ENCODE peak calls at places on chromosome 21, in five cellular contexts. One of them, this sample, is unnamed.

GRCh38 chr21:24375201-24375600 is 1232.1 kb downstream of the MRPL39 start:
- DNase-seq in upper lobe of right lung: peak
- DNase-seq in AG09319: no peak
- DNase-seq in transverse colon: no peak
- DNase-seq in epithelial cell of esophagus: no peak
- DNase-seq in this sample: no peak

GRCh38 chr21:39182484-39183271 is 573 bp downstream of the PSMG1 start:
- DNase-seq in upper lobe of right lung: no peak
- DNase-seq in AG09319: no peak
- DNase-seq in transverse colon: peak
- DNase-seq in epithelial cell of esophagus: peak
- DNase-seq in this sample: peak

GRCh38 chr21:37119421-37120218 is 46.6 kb downstream of the TTC3 start:
- DNase-seq in upper lobe of right lung: no peak
- DNase-seq in AG09319: no peak
- DNase-seq in transverse colon: no peak
- DNase-seq in epithelial cell of esophagus: no peak
- DNase-seq in this sample: no peak

GRCh38 chr21:29196021-29196663 is 65.7 kb downstream of the MAP3K7CL start:
- DNase-seq in upper lobe of right lung: no peak
- DNase-seq in AG09319: no peak
- DNase-seq in transverse colon: peak
- DNase-seq in epithelial cell of esophagus: peak
- DNase-seq in this sample: peak

GRCh38 chr21:39020751-39021474 is 162.3 kb downstream of the PSMG1 start:
- DNase-seq in upper lobe of right lung: peak
- DNase-seq in AG09319: no peak
- DNase-seq in transverse colon: peak
- DNase-seq in epithelial cell of esophagus: peak
- DNase-seq in this sample: peak

GRCh38 chr21:22585558-22585957 is 1587.3 kb downstream of the NCAM2 start:
- DNase-seq in upper lobe of right lung: no peak
- DNase-seq in AG09319: no peak
- DNase-seq in transverse colon: no peak
- DNase-seq in epithelial cell of esophagus: no peak
- DNase-seq in this sample: no peak

GRCh38 chr21:36734367-36735200 is 35.7 kb downstream of the SIM2 start:
- DNase-seq in upper lobe of right lung: no peak
- DNase-seq in AG09319: no peak
- DNase-seq in transverse colon: no peak
- DNase-seq in epithelial cell of esophagus: no peak
- DNase-seq in this sample: no peak

GRCh38 chr21:39022901-39023693 is 160.2 kb downstream of the PSMG1 start:
- DNase-seq in upper lobe of right lung: peak
- DNase-seq in AG09319: no peak
- DNase-seq in transverse colon: no peak
- DNase-seq in epithelial cell of esophagus: no peak
- DNase-seq in this sample: no peak

GRCh38 chr21:42653492-42654061 is at the start of gene PDE9A:
- DNase-seq in upper lobe of right lung: peak
- DNase-seq in AG09319: no peak
- DNase-seq in transverse colon: peak
- DNase-seq in epithelial cell of esophagus: no peak
- DNase-seq in this sample: no peak

GRCh38 chr21:28464095-28464494 is 528.6 kb downstream of the LTN1 start:
- DNase-seq in upper lobe of right lung: no peak
- DNase-seq in AG09319: no peak
- DNase-seq in transverse colon: no peak
- DNase-seq in epithelial cell of esophagus: no peak
- DNase-seq in this sample: no peak

GRCh38 chr21:16587141-16587570 is 857.4 kb downstream of the USP25 start:
- DNase-seq in upper lobe of right lung: peak
- DNase-seq in AG09319: no peak
- DNase-seq in transverse colon: peak
- DNase-seq in epithelial cell of esophagus: peak
- DNase-seq in this sample: peak

GRCh38 chr21:37045139-37045538 is 27.7 kb downstream of the PIGP start:
- DNase-seq in upper lobe of right lung: no peak
- DNase-seq in AG09319: no peak
- DNase-seq in transverse colon: no peak
- DNase-seq in epithelial cell of esophagus: no peak
- DNase-seq in this sample: no peak

GRCh38 chr21:31634993-31635392 is 24.5 kb upstream of the SOD1 start:
- DNase-seq in upper lobe of right lung: no peak
- DNase-seq in AG09319: no peak
- DNase-seq in transverse colon: no peak
- DNase-seq in epithelial cell of esophagus: peak
- DNase-seq in this sample: no peak

GRCh38 chr21:16211339-16212303 is 481.8 kb downstream of the USP25 start:
- DNase-seq in upper lobe of right lung: no peak
- DNase-seq in AG09319: no peak
- DNase-seq in transverse colon: no peak
- DNase-seq in epithelial cell of esophagus: peak
- DNase-seq in this sample: peak

GRCh38 chr21:16418663-16419062 is 688.9 kb downstream of the USP25 start:
- DNase-seq in upper lobe of right lung: no peak
- DNase-seq in AG09319: no peak
- DNase-seq in transverse colon: no peak
- DNase-seq in epithelial cell of esophagus: no peak
- DNase-seq in this sample: no peak

GRCh38 chr21:31260790-31261189 is 83.3 kb downstream of the TIAM1 start:
- DNase-seq in upper lobe of right lung: no peak
- DNase-seq in AG09319: no peak
- DNase-seq in transverse colon: no peak
- DNase-seq in epithelial cell of esophagus: peak
- DNase-seq in this sample: no peak

GRCh38 chr21:29647353-29647781 is 292.4 kb downstream of the GRIK1 start:
- DNase-seq in upper lobe of right lung: no peak
- DNase-seq in AG09319: no peak
- DNase-seq in transverse colon: no peak
- DNase-seq in epithelial cell of esophagus: no peak
- DNase-seq in this sample: no peak

GRCh38 chr21:39314155-39315027 is 959 bp upstream of the BRWD1 start:
- DNase-seq in upper lobe of right lung: no peak
- DNase-seq in AG09319: no peak
- DNase-seq in transverse colon: peak
- DNase-seq in epithelial cell of esophagus: peak
- DNase-seq in this sample: peak

GRCh38 chr21:21897275-21897883 is 899.2 kb downstream of the NCAM2 start:
- DNase-seq in upper lobe of right lung: no peak
- DNase-seq in AG09319: no peak
- DNase-seq in transverse colon: no peak
- DNase-seq in epithelial cell of esophagus: peak
- DNase-seq in this sample: peak

GRCh38 chr21:14991957-14992356 is 72.8 kb downstream of the NRIP1 start:
- DNase-seq in upper lobe of right lung: peak
- DNase-seq in AG09319: no peak
- DNase-seq in transverse colon: no peak
- DNase-seq in epithelial cell of esophagus: peak
- DNase-seq in this sample: no peak

GRCh38 chr21:15221799-15222386 is 157.1 kb upstream of the NRIP1 start:
- DNase-seq in upper lobe of right lung: peak
- DNase-seq in AG09319: peak
- DNase-seq in transverse colon: peak
- DNase-seq in epithelial cell of esophagus: peak
- DNase-seq in this sample: peak

GRCh38 chr21:26850116-26850643 is 5.0 kb upstream of the ADAMTS1 start:
- DNase-seq in upper lobe of right lung: no peak
- DNase-seq in AG09319: no peak
- DNase-seq in transverse colon: no peak
- DNase-seq in epithelial cell of esophagus: peak
- DNase-seq in this sample: peak

GRCh38 chr21:27569831-27570230 is 602.9 kb upstream of the ADAMTS5 start:
- DNase-seq in upper lobe of right lung: no peak
- DNase-seq in AG09319: no peak
- DNase-seq in transverse colon: no peak
- DNase-seq in epithelial cell of esophagus: peak
- DNase-seq in this sample: no peak

GRCh38 chr21:25508364-25508763 is 98.9 kb downstream of the MRPL39 start:
- DNase-seq in upper lobe of right lung: no peak
- DNase-seq in AG09319: no peak
- DNase-seq in transverse colon: no peak
- DNase-seq in epithelial cell of esophagus: no peak
- DNase-seq in this sample: no peak

GRCh38 chr21:36150192-36150711 is 6.4 kb upstream of the DOP1B start:
- DNase-seq in upper lobe of right lung: no peak
- DNase-seq in AG09319: no peak
- DNase-seq in transverse colon: no peak
- DNase-seq in epithelial cell of esophagus: no peak
- DNase-seq in this sample: peak

GRCh38 chr21:36487641-36488307 is 7.9 kb upstream of the CLDN14 start:
- DNase-seq in upper lobe of right lung: no peak
- DNase-seq in AG09319: no peak
- DNase-seq in transverse colon: peak
- DNase-seq in epithelial cell of esophagus: peak
- DNase-seq in this sample: no peak

GRCh38 chr21:21612446-21612845 is 614.2 kb downstream of the NCAM2 start:
- DNase-seq in upper lobe of right lung: no peak
- DNase-seq in AG09319: peak
- DNase-seq in transverse colon: no peak
- DNase-seq in epithelial cell of esophagus: peak
- DNase-seq in this sample: peak

GRCh38 chr21:36434144-36434543 is 45.8 kb downstream of the CLDN14 start:
- DNase-seq in upper lobe of right lung: no peak
- DNase-seq in AG09319: no peak
- DNase-seq in transverse colon: no peak
- DNase-seq in epithelial cell of esophagus: no peak
- DNase-seq in this sample: no peak

GRCh38 chr21:20998456-20998789 is 214 bp downstream of the NCAM2 start:
- DNase-seq in upper lobe of right lung: no peak
- DNase-seq in AG09319: no peak
- DNase-seq in transverse colon: no peak
- DNase-seq in epithelial cell of esophagus: no peak
- DNase-seq in this sample: no peak

GRCh38 chr21:29462475-29462874 is 163.8 kb downstream of the BACH1 start:
- DNase-seq in upper lobe of right lung: no peak
- DNase-seq in AG09319: no peak
- DNase-seq in transverse colon: no peak
- DNase-seq in epithelial cell of esophagus: no peak
- DNase-seq in this sample: no peak

GRCh38 chr21:30227633-30228404 is 11.9 kb upstream of the CLDN8 start:
- DNase-seq in upper lobe of right lung: no peak
- DNase-seq in AG09319: peak
- DNase-seq in transverse colon: no peak
- DNase-seq in epithelial cell of esophagus: peak
- DNase-seq in this sample: peak

GRCh38 chr21:27803571-27803970 is 836.7 kb upstream of the ADAMTS5 start:
- DNase-seq in upper lobe of right lung: no peak
- DNase-seq in AG09319: no peak
- DNase-seq in transverse colon: no peak
- DNase-seq in epithelial cell of esophagus: no peak
- DNase-seq in this sample: no peak

DNA sequence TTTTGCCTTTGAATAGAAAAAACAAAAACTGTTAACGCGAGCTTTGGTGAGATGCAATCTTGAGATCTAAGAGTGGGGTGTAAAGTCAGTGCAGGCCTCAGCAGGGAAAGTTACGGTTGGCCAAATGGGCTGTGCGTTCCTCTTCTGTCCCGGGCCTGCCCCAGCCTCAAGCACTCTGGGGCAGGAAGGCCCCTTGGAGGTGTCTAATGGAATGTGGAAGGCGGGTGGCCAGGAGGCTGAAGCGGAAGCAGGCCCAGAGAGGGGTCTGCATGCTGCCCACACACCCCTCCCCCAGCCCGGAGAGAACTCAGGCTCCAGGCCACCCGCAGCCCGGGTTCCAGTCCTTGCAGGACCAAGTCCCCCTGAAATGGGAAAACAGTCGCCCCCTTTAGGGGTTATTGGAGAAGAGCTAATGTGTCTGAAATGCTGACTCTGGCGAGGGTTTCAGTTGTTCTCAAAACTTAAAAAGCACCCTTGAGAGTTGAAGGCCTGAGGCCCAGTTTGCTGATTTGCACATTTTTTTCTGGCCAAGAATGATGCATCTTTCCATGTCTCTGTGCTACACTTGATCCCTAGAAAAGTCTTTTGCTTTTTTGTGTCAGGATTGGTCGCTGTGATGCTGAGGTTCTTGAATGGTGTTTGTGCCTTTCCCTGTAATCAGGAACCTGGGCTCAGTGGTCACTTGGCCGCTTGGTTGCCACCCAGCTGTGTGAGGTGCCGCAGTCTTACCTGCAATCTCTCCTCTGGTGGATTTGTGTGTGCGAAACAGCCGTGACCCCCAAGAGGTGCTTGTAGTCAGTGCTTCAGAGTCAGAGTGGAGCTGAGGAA is 2.0 kb downstream of the COL18A1 start:
- DNase-seq in upper lobe of right lung: no peak
- DNase-seq in AG09319: no peak
- DNase-seq in transverse colon: no peak
- DNase-seq in epithelial cell of esophagus: no peak
- DNase-seq in this sample: no peak
- TF ChIP-seq CTCF in upper lobe of right lung: no peak
- TF ChIP-seq CTCF in AG09319: no peak
- TF ChIP-seq CTCF in transverse colon: no peak
- TF ChIP-seq CTCF in epithelial cell of esophagus: no peak
- TF ChIP-seq CTCF in this sample: no peak

DNA sequence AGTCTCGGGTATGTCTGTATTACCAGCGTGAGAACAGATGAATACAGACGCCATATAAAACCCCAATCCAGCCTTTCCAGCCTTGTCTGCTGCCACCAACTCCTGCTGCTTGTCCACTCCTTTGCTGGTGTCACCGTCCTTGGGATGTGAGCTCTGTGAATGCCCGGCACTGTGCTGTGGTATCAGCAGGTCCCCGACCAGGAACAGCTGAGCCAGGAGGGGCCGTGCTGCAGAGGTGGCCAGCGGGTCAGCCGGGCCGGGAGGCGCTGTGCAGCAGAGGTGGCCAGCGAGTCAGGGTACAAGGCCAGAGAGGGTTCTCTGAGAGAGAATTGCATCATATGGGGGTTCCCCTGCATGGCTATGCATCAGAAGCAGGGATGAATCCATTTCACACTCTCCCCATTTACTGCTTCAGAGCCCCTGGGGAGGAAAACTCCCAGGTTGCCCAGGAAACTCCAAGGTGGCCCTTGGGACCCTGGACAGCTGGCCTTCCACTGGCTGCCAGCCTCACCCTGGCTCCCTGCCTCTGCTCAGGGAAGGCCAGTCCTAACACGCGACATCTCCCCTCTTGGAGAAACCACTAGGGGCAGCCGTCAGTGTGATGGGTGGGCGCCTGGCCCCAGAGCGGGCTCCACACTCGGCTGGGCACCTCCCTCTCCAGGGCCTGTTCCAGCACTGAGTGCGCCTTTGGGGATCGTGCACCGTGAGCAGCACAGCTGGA is 122.4 kb upstream of the COL6A1 start:
- DNase-seq in upper lobe of right lung: no peak
- DNase-seq in AG09319: no peak
- DNase-seq in transverse colon: no peak
- DNase-seq in epithelial cell of esophagus: no peak
- DNase-seq in this sample: no peak
- TF ChIP-seq CTCF in upper lobe of right lung: no peak
- TF ChIP-seq CTCF in AG09319: no peak
- TF ChIP-seq CTCF in transverse colon: no peak
- TF ChIP-seq CTCF in epithelial cell of esophagus: no peak
- TF ChIP-seq CTCF in this sample: no peak

GRCh38 chr21:44058981-44059380 is 46.9 kb downstream of the TRAPPC10 start:
- DNase-seq in upper lobe of right lung: no peak
- DNase-seq in AG09319: no peak
- DNase-seq in transverse colon: no peak
- DNase-seq in epithelial cell of esophagus: no peak
- DNase-seq in this sample: no peak
- TF ChIP-seq CTCF in upper lobe of right lung: no peak
- TF ChIP-seq CTCF in AG09319: no peak
- TF ChIP-seq CTCF in transverse colon: no peak
- TF ChIP-seq CTCF in epithelial cell of esophagus: no peak
- TF ChIP-seq CTCF in this sample: no peak

GRCh38 chr21:18041012-18041411 is 203.6 kb upstream of the CHODL start:
- DNase-seq in upper lobe of right lung: no peak
- DNase-seq in AG09319: no peak
- DNase-seq in transverse colon: no peak
- DNase-seq in epithelial cell of esophagus: peak
- DNase-seq in this sample: no peak
- TF ChIP-seq CTCF in upper lobe of right lung: peak
- TF ChIP-seq CTCF in AG09319: no peak
- TF ChIP-seq CTCF in transverse colon: no peak
- TF ChIP-seq CTCF in epithelial cell of esophagus: peak
- TF ChIP-seq CTCF in this sample: peak